ENCODE peak calls at places on chromosomes 7 and 10, in six cellular contexts. S is right cardiac atrium; K is aorta; U is naive thymus-derived CD4-positive, alpha-beta T cell; L is esophagus mucosa; I is HCT116. A is an unnamed sample.

GRCh38 chr7:3431306-3431705 is 130.3 kb downstream of the SDK1 start:
- ATAC-seq in S (no peak), U (no peak), I (no peak), L (no peak), K (no peak), A (no peak)

GRCh38 chr10:17387861-17388503 is 66.4 kb downstream of the ST8SIA6 start:
- ATAC-seq in U (no peak), S (no peak), K (peak; percentile 45), I (no peak), L (peak; percentile 93), A (no peak)

GRCh38 chr7:43585521-43585920 is 2.6 kb downstream of the STK17A start:
- ATAC-seq in U (no peak), S (no peak), K (no peak), I (no peak), L (no peak), A (no peak)

GRCh38 chr10:11832042-11832441 is 8.9 kb downstream of the PROSER2 start:
- ATAC-seq in U (no peak), K (no peak), I (no peak), S (no peak), L (no peak), A (no peak)

GRCh38 chr10:59536151-59536550 is 173.5 kb downstream of the SLC16A9 start:
- ATAC-seq in L (peak; percentile 53), K (peak; percentile 93), S (peak; percentile 97), I (no peak), U (no peak), A (no peak)

GRCh38 chr10:45421231-45422097 is 47.4 kb downstream of the ALOX5 start:
- ATAC-seq in S (no peak), I (no peak), L (no peak), U (peak; percentile 21), K (no peak), A (peak; percentile 36)

GRCh38 chr10:34781709-34782108 is 33.4 kb downstream of the PARD3 start:
- ATAC-seq in L (no peak), U (no peak), I (no peak), S (no peak), K (no peak), A (no peak)

GRCh38 chr7:106795877-106796231 is 69.2 kb upstream of the PIK3CG start:
- ATAC-seq in S (no peak), K (no peak), L (no peak), U (no peak), I (no peak), A (no peak)

GRCh38 chr10:87750001-87750651 is 67.9 kb downstream of the ATAD1 start:
- ATAC-seq in S (peak; percentile 36), K (no peak), U (no peak), I (peak; percentile 17), L (peak; percentile 89), A (peak; percentile 54)

GRCh38 chr10:133528296-133528844 is 1.2 kb downstream of the CYP2E1 start:
- ATAC-seq in I (no peak), S (peak; percentile 9), K (no peak), U (no peak), L (peak; percentile 17), A (peak; percentile 40)

GRCh38 chr7:142110638-142111037 is 880 bp upstream of the MGAM2 start:
- ATAC-seq in L (no peak), K (no peak), I (peak; percentile 67), S (no peak), U (no peak), A (no peak)

GRCh38 chr10:58971806-58972491 is 204.5 kb upstream of the PHYHIPL start:
- ATAC-seq in U (no peak), K (no peak), I (no peak), S (no peak), L (no peak), A (no peak)

GRCh38 chr7:157267516-157267915 is 69.3 kb upstream of the DNAJB6 start:
- ATAC-seq in U (no peak), L (no peak), K (no peak), S (no peak), I (no peak), A (no peak)

GRCh38 chr10:7525314-7526016 is 114.6 kb upstream of the SFMBT2 start:
- ATAC-seq in I (peak; percentile 83), U (peak; percentile 90), K (peak; percentile 78), L (peak; percentile 81), S (peak; percentile 73), A (peak; percentile 72)

GRCh38 chr7:99095698-99096097 is 48.2 kb downstream of the SMURF1 start:
- ATAC-seq in K (no peak), S (peak; percentile 74), U (no peak), I (no peak), L (no peak), A (no peak)

GRCh38 chr10:110502851-110503301 is 5.2 kb downstream of the DUSP5 start:
- ATAC-seq in K (no peak), I (no peak), L (peak; percentile 34), S (peak; percentile 42), U (peak; percentile 10), A (peak; percentile 10)

GRCh38 chr7:153099235-153099634 is 339.7 kb downstream of the ACTR3B start:
- ATAC-seq in S (no peak), K (no peak), L (no peak), I (no peak), U (no peak), A (no peak)

GRCh38 chr10:5549462-5550249 is 24.9 kb downstream of the CALML3 start:
- ATAC-seq in S (no peak), L (no peak), K (no peak), I (no peak), U (no peak), A (no peak)

GRCh38 chr10:59607971-59608370 is 101.7 kb downstream of the SLC16A9 start:
- ATAC-seq in I (no peak), S (no peak), U (no peak), L (no peak), K (no peak), A (no peak)

GRCh38 chr7:132751282-132751647 is 175.0 kb upstream of the PLXNA4 start:
- ATAC-seq in S (peak; percentile 73), L (no peak), K (no peak), U (no peak), I (no peak), A (no peak)

GRCh38 chr7:127928852-127929251 is 102.4 kb downstream of the LRRC4 start:
- ATAC-seq in U (no peak), L (no peak), I (no peak), K (no peak), S (no peak), A (no peak)

GRCh38 chr10:88108115-88108610 is 244.7 kb downstream of the PTEN start:
- ATAC-seq in I (peak; percentile 83), K (no peak), S (peak; percentile 29), L (peak; percentile 65), U (peak; percentile 75), A (no peak)

GRCh38 chr7:145557805-145558204 is 558.8 kb upstream of the CNTNAP2 start:
- ATAC-seq in K (no peak), L (no peak), S (no peak), U (no peak), I (no peak), A (no peak)

A was measured in activated T-helper 17 cell treated with anti-CD3 and anti-CD28 coated beads, Interleukin-2, amount 50 U/mL, for 72 hours.